ENCODE peak calls at places on chromosomes 5 and 9, in seven cellular contexts. A is activated CD4-positive, alpha-beta T cell treated with anti-CD3 and anti-CD28 coated beads, Interleukin-2, amount 10 ng/mL, durations not matched to agents 7 days and 5 days; W is stimulated activated CD4-positive, alpha-beta T cell treated with anti-CD3 and anti-CD28 coated beads, TNF-alpha, amount 100 ng/mL, for 48 hours; B is fibroblast of the conjunctiva; O is mucosa of descending colon; T is stimulated activated effector memory CD8-positive, alpha-beta T cell treated with anti-CD3 and anti-CD28 coated beads, Interleukin-12 subunit alpha, Interleukin-12 subunit beta, amount 100 ng/mL, for 72 hours; Y is left lung. I is an unnamed sample.

GRCh38 chr5:1749346-1750124 is 50.1 kb downstream of the MRPL36 start:
- DNase-seq in A (no peak), W (no peak), B (no peak), O (no peak), T (no peak), Y (peak), I (no peak)

GRCh38 chr5:134226441-134227192 is 744 bp upstream of the PPP2CA start:
- DNase-seq in A (no peak), W (no peak), B (no peak), O (peak), T (no peak), Y (no peak), I (no peak)

GRCh38 chr5:64599226-64599625 is 91.1 kb upstream of the SHISAL2B start:
- DNase-seq in A (no peak), W (no peak), B (no peak), O (no peak), T (no peak), Y (no peak), I (no peak)

GRCh38 chr9:68843239-68843638 is 138.2 kb downstream of the PIP5K1B start:
- DNase-seq in A (no peak), W (no peak), B (no peak), O (no peak), T (no peak), Y (no peak), I (no peak)

GRCh38 chr5:154092356-154092755 is 53.6 kb downstream of the MFAP3 start:
- DNase-seq in A (no peak), W (no peak), B (no peak), O (no peak), T (no peak), Y (no peak), I (no peak)

GRCh38 chr5:18299166-18299565 is 664.9 kb downstream of the TAF11L14 start:
- DNase-seq in A (no peak), W (no peak), B (no peak), O (no peak), T (no peak), Y (no peak), I (no peak)

GRCh38 chr5:80712914-80713313 is 58.1 kb upstream of the DHFR start:
- DNase-seq in A (no peak), W (no peak), B (no peak), O (no peak), T (no peak), Y (no peak), I (no peak)

GRCh38 chr5:33371660-33372059 is 69.1 kb upstream of the TARS1 start:
- DNase-seq in A (no peak), W (no peak), B (peak), O (no peak), T (no peak), Y (no peak), I (no peak)

GRCh38 chr9:137427454-137428310 is 4.5 kb downstream of the NOXA1 start:
- DNase-seq in A (no peak), W (no peak), B (no peak), O (peak), T (no peak), Y (no peak), I (no peak)

GRCh38 chr9:108835831-108836230 is 20.0 kb downstream of the ACTL7B start:
- DNase-seq in A (no peak), W (no peak), B (no peak), O (no peak), T (no peak), Y (no peak), I (no peak)

GRCh38 chr5:140806834-140807775 is at the start of gene PCDHA4:
- DNase-seq in A (peak), W (no peak), B (no peak), O (peak), T (no peak), Y (no peak), I (peak)

GRCh38 chr9:69044226-69045219 is 9.0 kb downstream of the FXN start:
- DNase-seq in A (peak), W (no peak), B (no peak), O (no peak), T (no peak), Y (no peak), I (no peak)

I was measured in D341Med.